ENCODE peak calls at places on chromosomes 13 and 19, in seven cellular contexts. M is endothelial cell, U is cardiac muscle cell, C is breast epithelium, S is AG10803, L is AG09319, J is ascending aorta. Y is an unnamed sample.

GRCh38 chr13:112605531-112605990 is 17.6 kb upstream of the TUBGCP3 start:
- DNase-seq in M (no peak), U (no peak), C (no peak), S (peak; percentile 27), L (no peak), J (no peak), Y (no peak)

GRCh38 chr13:93318538-93318937 is 91.9 kb downstream of the GPC6 start:
- DNase-seq in M (peak; percentile 6), U (peak; percentile 80), C (no peak), S (no peak), L (no peak), J (no peak), Y (no peak)

GRCh38 chr19:52962394-52963228 is at the start of gene ZNF816:
- DNase-seq in M (peak; percentile 99), U (peak; percentile 97), C (peak; percentile 97), S (peak; percentile 88), L (peak; percentile 79), J (peak; percentile 92), Y (peak; percentile 100)

GRCh38 chr19:49861127-49861526 is 6.2 kb downstream of the PNKP start:
- DNase-seq in M (no peak), U (peak; percentile 27), C (no peak), S (no peak), L (no peak), J (no peak), Y (peak; percentile 46)

GRCh38 chr13:26254583-26255102 is 714 bp downstream of the CDK8 start:
- DNase-seq in M (peak; percentile 53), U (peak; percentile 38), C (peak; percentile 20), S (peak; percentile 40), L (no peak), J (peak; percentile 10), Y (peak; percentile 58)

GRCh38 chr19:33463194-33463593 is 58.4 kb downstream of the PEPD start:
- DNase-seq in M (no peak), U (no peak), C (no peak), S (no peak), L (no peak), J (no peak), Y (no peak)

GRCh38 chr19:7863157-7863970 is 10.8 kb downstream of the PRR36 start:
- DNase-seq in M (no peak), U (no peak), C (no peak), S (no peak), L (no peak), J (no peak), Y (peak; percentile 57)

GRCh38 chr13:51714663-51715168 is 89.2 kb downstream of the DHRS12 start:
- DNase-seq in M (no peak), U (no peak), C (no peak), S (peak; percentile 62), L (no peak), J (no peak), Y (no peak)

GRCh38 chr13:114102521-114103288 is 29.7 kb downstream of the RASA3 start:
- DNase-seq in M (no peak), U (no peak), C (no peak), S (no peak), L (no peak), J (no peak), Y (peak; percentile 2)

GRCh38 chr13:20843177-20843576 is 59.4 kb downstream of the XPO4 start:
- DNase-seq in M (no peak), U (peak; percentile 78), C (no peak), S (no peak), L (no peak), J (no peak), Y (no peak)

GRCh38 chr13:108044929-108045328 is 170.4 kb downstream of the LIG4 start:
- DNase-seq in M (no peak), U (no peak), C (no peak), S (no peak), L (no peak), J (no peak), Y (no peak)

GRCh38 chr13:52804202-52804641 is 44.2 kb downstream of the PCDH8 start:
- DNase-seq in M (no peak), U (peak; percentile 47), C (no peak), S (no peak), L (no peak), J (no peak), Y (no peak)

GRCh38 chr19:27689734-27690241 is 1523.2 kb downstream of the UQCRFS1 start:
- DNase-seq in M (no peak), U (no peak), C (no peak), S (no peak), L (no peak), J (no peak), Y (no peak)

GRCh38 chr19:43664008-43664407 is 6.0 kb downstream of the PLAUR start:
- DNase-seq in M (no peak), U (no peak), C (no peak), S (no peak), L (no peak), J (no peak), Y (no peak)

GRCh38 chr13:31629085-31629785 is 110.1 kb upstream of the RXFP2 start:
- DNase-seq in M (no peak), U (peak; percentile 41), C (no peak), S (peak; percentile 45), L (no peak), J (no peak), Y (no peak)

GRCh38 chr19:17721821-17722220 is 2.5 kb downstream of the MAP1S start:
- DNase-seq in M (peak; percentile 46), U (no peak), C (no peak), S (peak; percentile 33), L (no peak), J (peak; percentile 25), Y (no peak)

GRCh38 chr13:24307211-24308067 is 1.9 kb upstream of the C1QTNF9 start:
- DNase-seq in M (no peak), U (peak; percentile 3), C (no peak), S (no peak), L (no peak), J (no peak), Y (no peak)

GRCh38 chr13:20711301-20712044 is 8.0 kb downstream of the IL17D start:
- DNase-seq in M (no peak), U (peak; percentile 11), C (no peak), S (no peak), L (no peak), J (no peak), Y (peak; percentile 70)

GRCh38 chr19:17021793-17022590 is 4.6 kb downstream of the CPAMD8 start:
- DNase-seq in M (no peak), U (peak; percentile 80), C (peak; percentile 51), S (peak; percentile 12), L (no peak), J (no peak), Y (no peak)

GRCh38 chr13:84737671-84738070 is 855.4 kb upstream of the SLITRK1 start:
- DNase-seq in M (no peak), U (no peak), C (no peak), S (no peak), L (no peak), J (no peak), Y (no peak)

GRCh38 chr13:79631260-79631659 is 150.3 kb downstream of the NDFIP2 start:
- DNase-seq in M (no peak), U (peak; percentile 79), C (peak; percentile 65), S (peak; percentile 73), L (peak; percentile 69), J (no peak), Y (no peak)

GRCh38 chr13:79382545-79383275 is 23.3 kb downstream of the RBM26 start:
- DNase-seq in M (no peak), U (no peak), C (no peak), S (no peak), L (no peak), J (no peak), Y (no peak)

DNA sequence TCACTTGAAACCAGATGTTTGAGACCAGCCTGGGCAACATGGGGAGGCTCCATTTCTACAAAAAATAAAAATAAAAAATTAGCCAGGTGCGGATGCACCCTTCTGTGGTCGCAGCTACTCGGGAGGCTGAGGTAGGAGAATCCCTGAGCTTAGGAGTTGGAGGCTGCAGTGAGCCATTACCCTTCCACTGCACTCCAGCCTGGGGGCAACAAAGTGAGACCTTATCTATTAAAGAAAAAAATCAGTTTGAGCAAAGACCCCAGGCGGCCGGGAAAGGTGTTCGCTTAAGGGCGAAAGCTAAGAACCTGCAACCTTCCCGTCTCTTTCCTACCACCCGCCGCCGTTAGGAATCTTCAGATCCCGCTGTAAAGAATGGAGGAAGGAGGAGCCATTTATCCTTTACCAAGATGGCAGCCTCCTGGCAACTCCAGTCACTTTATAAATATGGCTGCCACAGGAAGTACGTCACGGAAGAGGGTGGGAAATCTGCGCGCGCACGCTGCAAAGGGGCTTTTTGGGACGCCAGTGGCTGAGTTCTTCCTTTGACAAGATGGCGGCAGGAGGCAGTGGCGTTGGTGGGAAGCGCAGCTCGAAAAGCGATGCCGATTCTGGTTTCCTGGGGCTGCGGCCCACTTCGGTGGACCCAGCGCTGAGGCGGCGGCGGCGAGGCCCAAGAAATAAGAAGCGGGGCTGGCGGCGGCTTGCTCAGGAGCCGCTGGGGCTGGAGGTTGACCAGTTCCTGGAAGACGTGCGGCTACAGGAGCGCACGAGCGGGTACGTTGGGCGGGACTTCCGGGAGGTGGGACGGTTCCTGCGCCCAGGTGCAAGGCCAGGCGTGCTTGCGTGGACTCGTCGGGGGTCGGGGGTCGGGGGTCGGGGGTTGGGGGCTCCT is at the start of gene NOP53:
- DNase-seq in M (peak; percentile 94), U (peak; percentile 98), C (peak; percentile 98), S (peak; percentile 97), L (peak; percentile 94), J (peak; percentile 83), Y (peak; percentile 97)
- TF ChIP-seq CTCF in M (no peak), U (no peak), C (peak; percentile 42), S (no peak), L (no peak), J (no peak), Y (no peak)

GRCh38 chr13:41428155-41428554 is 29.2 kb upstream of the RGCC start:
- DNase-seq in M (peak; percentile 16), U (peak; percentile 2), C (no peak), S (no peak), L (no peak), J (no peak), Y (peak; percentile 7)
- TF ChIP-seq CTCF in M (peak; percentile 35), U (peak; percentile 28), C (no peak), S (peak; percentile 39), L (peak; percentile 33), J (no peak), Y (peak; percentile 8)

GRCh38 chr13:48068952-48069351 is 26.0 kb downstream of the MED4 start:
- DNase-seq in M (no peak), U (no peak), C (no peak), S (no peak), L (no peak), J (no peak), Y (no peak)

GRCh38 chr13:48069573-48069972 is 25.3 kb downstream of the MED4 start:
- DNase-seq in M (no peak), U (no peak), C (no peak), S (no peak), L (no peak), J (no peak), Y (no peak)

GRCh38 chr13:48070942-48071341 is 24.0 kb downstream of the MED4 start:
- DNase-seq in M (no peak), U (no peak), C (no peak), S (no peak), L (no peak), J (no peak), Y (no peak)

GRCh38 chr13:48066310-48066989 is 28.5 kb downstream of the MED4 start:
- DNase-seq in M (no peak), U (peak; percentile 8), C (no peak), S (peak; percentile 30), L (no peak), J (no peak), Y (no peak)

GRCh38 chr13:48068036-48068435 is 26.9 kb downstream of the MED4 start:
- DNase-seq in M (no peak), U (no peak), C (no peak), S (no peak), L (no peak), J (no peak), Y (no peak)
- TF ChIP-seq CTCF in M (no peak), U (no peak), C (no peak), S (no peak), L (no peak), J (no peak), Y (no peak)

GRCh38 chr13:73681015-73681414 is 453.2 kb downstream of the KLF12 start:
- DNase-seq in M (no peak), U (no peak), C (no peak), S (no peak), L (no peak), J (no peak), Y (no peak)
- TF ChIP-seq CTCF in M (no peak), U (no peak), C (no peak), S (no peak), L (no peak), J (no peak), Y (no peak)

Y was measured in nephron progenitor cell.